ENCODE peak calls at places on chromosome X, in ten cellular contexts. A is SJSA1; H is A549; T is GM23338; O is effector memory CD4-positive, alpha-beta T cell; G is RWPE1; J is GM23248; S is ovary; D is fibroblast of lung; Y is body of pancreas. V is an unnamed sample.

GRCh38 chrX:145727476-145727875 is 90.2 kb upstream of the SLITRK2 start:
- DNase-seq in S (no peak), Y (no peak), A (no peak), H (no peak), D (no peak), O (no peak), T (no peak), J (no peak), G (no peak), V (peak)

GRCh38 chrX:68718443-68718820 is 71.0 kb downstream of the STARD8 start:
- DNase-seq in T (no peak), H (no peak), D (no peak), S (no peak), G (no peak), A (peak), J (no peak), Y (no peak), O (no peak), V (no peak)

GRCh38 chrX:119249836-119250340 is 13.8 kb downstream of the PGRMC1 start:
- DNase-seq in D (peak), O (no peak), H (no peak), J (peak), Y (no peak), A (no peak), G (no peak), S (no peak), T (no peak), V (no peak)

GRCh38 chrX:129622757-129623301 is 31.9 kb downstream of the APLN start:
- DNase-seq in G (no peak), O (no peak), Y (no peak), H (no peak), S (no peak), T (peak), J (no peak), D (peak), A (peak), V (no peak)

GRCh38 chrX:46180258-46180687 is 364.9 kb downstream of the ZNF674 start:
- DNase-seq in A (peak), H (peak), O (no peak), S (no peak), J (peak), G (no peak), Y (no peak), T (no peak), D (peak), V (no peak)

GRCh38 chrX:155819966-155820491 is 61.1 kb upstream of the VAMP7 start:
- DNase-seq in G (peak), A (peak), O (peak), T (peak), J (peak), S (peak), D (peak), H (peak), Y (peak), V (peak)

GRCh38 chrX:8848921-8849320 is 47.7 kb upstream of the FAM9A start:
- DNase-seq in T (no peak), H (no peak), O (no peak), G (peak), Y (no peak), D (peak), J (peak), S (no peak), A (no peak), V (no peak)

GRCh38 chrX:79081895-79082512 is 62.5 kb upstream of the GPR174 start:
- DNase-seq in S (peak), A (no peak), T (peak), J (peak), G (peak), H (peak), D (peak), Y (peak), O (no peak), V (no peak)

GRCh38 chrX:154008521-154008920 is 11.2 kb downstream of the IRAK1 start:
- DNase-seq in H (no peak), D (no peak), O (no peak), J (no peak), A (no peak), T (no peak), G (no peak), S (no peak), Y (no peak), V (no peak)

GRCh38 chrX:123860506-123860840 is 620 bp downstream of the XIAP start:
- DNase-seq in A (no peak), J (no peak), G (no peak), Y (no peak), S (no peak), T (no peak), D (no peak), H (no peak), O (peak), V (no peak)

DNA sequence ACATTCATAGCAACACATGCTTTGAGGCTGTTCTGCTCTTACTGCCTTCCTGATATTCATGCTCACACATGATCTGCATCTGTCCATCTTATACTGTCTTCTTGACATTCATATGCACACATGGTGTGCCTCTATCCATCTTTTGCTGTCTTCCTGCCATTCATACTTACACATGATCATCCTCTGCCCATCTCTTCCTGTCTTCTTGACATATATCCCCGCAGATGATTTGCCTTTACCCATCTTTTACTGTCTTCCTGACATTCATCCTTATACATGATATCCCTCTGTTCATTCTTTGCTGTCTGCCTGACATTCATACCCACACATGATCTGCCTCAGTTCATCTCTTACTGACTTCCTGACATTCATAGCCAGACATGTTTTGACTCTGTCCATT is 36.8 kb downstream of the SCML1 start:
- DNase-seq in D (no peak), J (no peak), Y (no peak), S (no peak), G (no peak), T (no peak), O (no peak), A (no peak), H (no peak), V (no peak)
- H3K27ac ChIP-seq in D (no peak), J (no peak), Y (no peak), S (no peak), G (no peak), T (no peak), O (no peak), A (no peak), H (no peak), V (no peak)

DNA sequence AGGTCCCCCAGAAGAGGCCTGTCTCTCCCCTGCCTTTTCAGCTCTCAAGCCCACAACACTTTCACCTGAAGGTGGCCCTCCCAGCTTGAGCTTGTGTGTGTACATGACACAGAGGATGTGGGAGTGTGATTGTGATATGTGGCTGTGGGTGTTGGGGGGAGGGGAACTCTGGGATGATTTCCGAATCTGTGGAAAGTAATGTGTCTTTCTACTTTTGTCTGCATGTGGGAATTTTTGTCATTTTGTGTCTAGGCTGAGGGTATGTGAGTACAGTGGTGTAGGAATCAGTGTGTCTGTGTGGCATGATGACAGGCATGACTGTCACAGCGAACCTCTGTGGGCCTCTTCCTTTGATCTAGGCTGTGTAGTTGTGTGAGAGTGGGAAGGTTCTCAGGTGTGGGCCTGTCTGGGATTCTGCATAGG is 6.4 kb downstream of the SYP start:
- DNase-seq in J (no peak), A (no peak), T (no peak), D (no peak), H (no peak), Y (no peak), O (no peak), G (no peak), S (no peak), V (no peak)
- H3K27ac ChIP-seq in J (no peak), A (no peak), T (no peak), D (no peak), H (no peak), Y (no peak), O (no peak), G (no peak), S (no peak), V (no peak)

GRCh38 chrX:48468247-48468671 is 1.8 kb downstream of the SLC38A5 start:
- DNase-seq in J (peak), T (peak), O (peak), A (no peak), H (no peak), Y (peak), D (no peak), S (peak), G (no peak), V (no peak)

GRCh38 chrX:48468693-48469691 is 1.1 kb downstream of the SLC38A5 start:
- DNase-seq in D (no peak), O (peak), Y (no peak), A (no peak), T (peak), G (no peak), S (peak), H (no peak), J (no peak), V (no peak)

GRCh38 chrX:48466696-48467095 is 3.4 kb downstream of the SLC38A5 start:
- DNase-seq in S (no peak), D (no peak), A (no peak), J (no peak), G (no peak), H (no peak), T (peak), Y (peak), O (no peak), V (no peak)

GRCh38 chrX:48467331-48467761 is 2.7 kb downstream of the SLC38A5 start:
- DNase-seq in D (no peak), J (peak), A (no peak), Y (no peak), O (no peak), T (peak), S (no peak), H (no peak), G (no peak), V (no peak)

GRCh38 chrX:48465336-48465933 is 4.6 kb downstream of the SLC38A5 start:
- DNase-seq in J (peak), O (no peak), D (peak), G (no peak), S (no peak), A (no peak), H (no peak), T (no peak), Y (no peak), V (no peak)
- H3K27ac ChIP-seq in J (peak), O (no peak), D (peak), G (peak), S (no peak), A (no peak), H (no peak), T (no peak), Y (peak), V (no peak)

DNA sequence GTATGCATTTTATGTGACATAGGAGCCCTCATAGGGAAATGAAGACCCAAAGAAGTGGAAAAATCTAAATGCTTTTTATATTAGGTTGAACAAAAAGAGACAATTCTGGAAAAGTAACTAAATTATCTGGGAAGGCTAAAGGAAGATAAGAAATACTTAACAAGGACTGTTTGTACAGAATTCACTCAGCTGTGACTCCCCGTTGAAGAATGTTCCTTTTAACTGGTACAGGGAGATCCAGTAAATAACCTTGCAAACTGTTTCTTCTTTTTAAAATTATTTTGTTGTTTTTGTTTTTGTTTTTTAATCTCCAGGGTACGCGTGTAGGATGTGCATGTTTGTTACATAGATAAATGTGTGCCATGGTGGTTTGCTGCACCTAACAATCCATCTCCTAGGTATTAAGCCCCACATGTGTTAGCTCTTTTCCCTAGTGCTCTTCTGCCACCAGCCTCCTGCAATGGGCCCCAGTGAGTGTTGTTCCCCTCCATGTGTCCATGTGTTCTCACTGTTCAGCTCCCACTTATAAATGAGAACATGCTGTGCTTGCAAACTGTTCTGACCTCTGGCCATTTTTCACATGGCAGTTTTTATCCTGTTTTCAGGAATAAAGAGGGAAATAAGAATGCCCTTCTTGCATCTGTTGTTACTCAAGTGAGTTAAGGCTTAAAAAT is 81.7 kb downstream of the PWWP3B start:
- DNase-seq in J (no peak), G (no peak), A (no peak), H (no peak), S (peak), D (peak), T (no peak), O (no peak), Y (no peak), V (no peak)
- H3K27ac ChIP-seq in J (no peak), G (no peak), A (no peak), H (no peak), S (peak), D (no peak), T (no peak), O (no peak), Y (no peak), V (no peak)

GRCh38 chrX:108178099-108178498 is 86.5 kb downstream of the ATG4A start:
- DNase-seq in T (no peak), J (no peak), H (no peak), O (no peak), D (no peak), G (no peak), A (no peak), S (no peak), Y (no peak), V (no peak)
- H3K27ac ChIP-seq in T (no peak), J (no peak), H (no peak), O (no peak), D (no peak), G (no peak), A (no peak), S (no peak), Y (no peak), V (no peak)

DNA sequence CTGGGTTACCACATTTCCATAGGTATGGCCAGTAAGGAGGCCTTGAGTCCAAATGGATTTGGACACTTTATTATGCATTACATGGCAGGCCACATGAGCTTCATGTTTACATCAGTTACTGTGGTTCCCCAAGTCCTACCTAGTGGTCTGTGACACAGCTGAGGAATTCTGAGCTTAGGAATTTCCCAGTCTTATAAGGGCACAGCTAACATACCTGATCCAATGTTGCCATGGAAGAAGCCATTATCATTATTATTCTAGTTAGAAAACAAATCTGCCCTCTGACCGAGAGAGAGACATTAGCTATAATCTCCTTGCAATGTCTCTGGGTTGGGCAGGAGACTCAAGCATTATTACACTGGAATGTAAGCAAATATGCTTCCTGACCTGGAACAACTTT is 174.4 kb upstream of the NUDT10 start:
- DNase-seq in G (no peak), O (no peak), J (no peak), H (no peak), S (no peak), A (no peak), Y (no peak), D (no peak), T (no peak), V (no peak)
- H3K27ac ChIP-seq in G (no peak), O (no peak), J (no peak), H (no peak), S (no peak), A (no peak), Y (no peak), D (no peak), T (no peak), V (no peak)

GRCh38 chrX:152873361-152873760 is 24.5 kb upstream of the ZNF185 start:
- DNase-seq in T (no peak), O (no peak), J (no peak), H (no peak), G (no peak), D (no peak), S (no peak), A (no peak), Y (no peak), V (no peak)

GRCh38 chrX:152869972-152870371 is 27.9 kb upstream of the ZNF185 start:
- DNase-seq in J (no peak), D (no peak), Y (no peak), T (peak), A (no peak), G (no peak), H (no peak), S (no peak), O (no peak), V (no peak)

GRCh38 chrX:152871260-152871659 is 26.6 kb upstream of the ZNF185 start:
- DNase-seq in Y (no peak), J (no peak), D (no peak), O (no peak), G (no peak), A (no peak), S (no peak), T (no peak), H (no peak), V (no peak)

GRCh38 chrX:152876931-152877840 is 20.7 kb upstream of the ZNF185 start:
- DNase-seq in J (no peak), D (no peak), S (no peak), Y (no peak), O (no peak), T (no peak), H (no peak), G (peak), A (no peak), V (no peak)

DNA sequence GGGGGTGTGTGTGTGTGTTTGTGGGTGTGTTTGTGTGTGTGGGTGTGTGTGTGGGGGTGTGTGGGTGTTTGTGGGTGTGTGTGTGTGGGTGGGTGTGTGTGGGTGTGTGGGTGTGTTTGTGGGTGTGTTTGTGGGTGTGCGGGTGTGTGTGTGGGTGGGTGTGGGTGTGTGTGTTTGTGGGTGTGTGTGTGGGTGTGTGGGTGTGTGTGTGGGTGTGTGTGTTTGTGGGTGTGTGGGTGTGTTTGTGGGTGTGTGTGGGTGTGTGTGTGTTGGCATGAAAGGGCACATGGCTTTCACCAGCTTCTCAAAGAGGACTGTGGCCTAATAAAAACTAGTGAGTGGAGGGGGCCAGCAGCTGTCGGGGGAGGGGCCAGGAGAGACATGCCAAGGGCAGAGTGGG is 25.3 kb upstream of the ZNF185 start:
- DNase-seq in G (no peak), D (no peak), O (no peak), H (no peak), S (no peak), A (no peak), J (no peak), T (no peak), Y (no peak), V (no peak)
- H3K27ac ChIP-seq in G (no peak), D (no peak), O (no peak), H (no peak), S (no peak), A (no peak), J (no peak), T (no peak), Y (no peak), V (no peak)

DNA sequence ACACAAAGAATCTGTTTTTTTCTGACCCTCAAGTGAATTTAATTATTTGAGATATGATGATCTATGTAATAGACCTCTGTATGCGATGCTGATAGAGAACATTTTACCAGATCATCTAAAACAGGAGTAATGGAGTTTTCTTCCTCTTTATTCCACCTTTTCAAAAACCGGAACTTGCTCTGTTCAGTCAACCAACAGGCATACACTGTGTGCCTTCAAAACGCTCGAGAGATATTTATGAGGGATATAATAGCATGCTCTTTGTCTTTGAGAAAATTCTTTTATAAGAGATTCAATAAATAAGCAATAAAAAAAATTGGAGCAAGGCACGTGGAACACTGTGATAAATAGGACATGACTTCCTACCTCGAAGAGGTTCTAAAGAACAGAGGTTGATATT is 2.0 kb downstream of the NYX start:
- DNase-seq in G (no peak), Y (no peak), O (no peak), A (no peak), T (no peak), D (no peak), H (no peak), J (no peak), S (no peak), V (no peak)
- H3K27ac ChIP-seq in G (no peak), Y (no peak), O (no peak), A (no peak), T (no peak), D (no peak), H (peak), J (no peak), S (no peak), V (no peak)

DNA sequence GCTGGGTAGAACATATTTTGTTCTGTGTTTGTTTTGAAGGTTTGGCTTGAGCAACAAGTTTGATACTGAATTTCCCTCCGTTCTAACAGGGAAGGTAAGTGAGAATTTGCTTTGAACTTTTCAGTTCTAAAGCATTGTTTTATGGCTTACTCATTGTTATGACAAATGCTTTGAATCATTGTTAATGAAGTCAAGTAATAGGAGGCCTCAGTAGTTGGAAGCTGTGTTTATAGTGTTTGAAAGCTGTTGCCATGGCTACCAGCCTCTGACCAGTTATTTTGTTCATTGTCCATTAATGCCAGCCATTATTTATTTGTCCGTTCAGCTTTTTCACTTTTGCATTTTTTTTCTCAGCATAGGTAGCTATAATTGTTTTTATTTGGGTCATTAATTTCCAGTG is 14.4 kb downstream of the CHIC1 start:
- DNase-seq in H (peak), G (peak), T (peak), J (peak), S (peak), Y (no peak), D (peak), O (no peak), A (peak), V (no peak)
- H3K27ac ChIP-seq in H (no peak), G (no peak), T (no peak), J (peak), S (no peak), Y (no peak), D (no peak), O (no peak), A (peak), V (no peak)